ENCODE peak calls at places on chromosome 4, in four cellular contexts. One of them, this sample, is unnamed.

GRCh38 chr4:139266583-139267257 is 13.3 kb downstream of the MGARP start:
- DNase-seq in activated T-helper 1 cell treated with anti-CD3 and anti-CD28 coated beads, Interleukin-12 subunit alpha, Interleukin-12 subunit beta, Interleukin-2, Interleukin-4 antibody, amounts not matched to agents 30 ng/mL and 10 ng/mL and 1 ng/mL, durations not matched to agents 14 hours and 24 hours and 36 hours: peak
- DNase-seq in NCI-H1092: no peak
- DNase-seq in tibial artery: peak
- DNase-seq in this sample: peak

GRCh38 chr4:180455226-180455625 is 1788.0 kb upstream of the TENM3 start:
- DNase-seq in activated T-helper 1 cell treated with anti-CD3 and anti-CD28 coated beads, Interleukin-12 subunit alpha, Interleukin-12 subunit beta, Interleukin-2, Interleukin-4 antibody, amounts not matched to agents 30 ng/mL and 10 ng/mL and 1 ng/mL, durations not matched to agents 14 hours and 24 hours and 36 hours: no peak
- DNase-seq in NCI-H1092: no peak
- DNase-seq in tibial artery: no peak
- DNase-seq in this sample: no peak

GRCh38 chr4:2059034-2059725 is at the start of gene NAT8L:
- DNase-seq in activated T-helper 1 cell treated with anti-CD3 and anti-CD28 coated beads, Interleukin-12 subunit alpha, Interleukin-12 subunit beta, Interleukin-2, Interleukin-4 antibody, amounts not matched to agents 30 ng/mL and 10 ng/mL and 1 ng/mL, durations not matched to agents 14 hours and 24 hours and 36 hours: no peak
- DNase-seq in NCI-H1092: peak
- DNase-seq in tibial artery: no peak
- DNase-seq in this sample: no peak

GRCh38 chr4:6916587-6917444 is 7.2 kb downstream of the TBC1D14 start:
- DNase-seq in activated T-helper 1 cell treated with anti-CD3 and anti-CD28 coated beads, Interleukin-12 subunit alpha, Interleukin-12 subunit beta, Interleukin-2, Interleukin-4 antibody, amounts not matched to agents 30 ng/mL and 10 ng/mL and 1 ng/mL, durations not matched to agents 14 hours and 24 hours and 36 hours: peak
- DNase-seq in NCI-H1092: no peak
- DNase-seq in tibial artery: no peak
- DNase-seq in this sample: no peak

GRCh38 chr4:82758701-82759685 is 39.6 kb downstream of the SCD5 start:
- DNase-seq in activated T-helper 1 cell treated with anti-CD3 and anti-CD28 coated beads, Interleukin-12 subunit alpha, Interleukin-12 subunit beta, Interleukin-2, Interleukin-4 antibody, amounts not matched to agents 30 ng/mL and 10 ng/mL and 1 ng/mL, durations not matched to agents 14 hours and 24 hours and 36 hours: no peak
- DNase-seq in NCI-H1092: no peak
- DNase-seq in tibial artery: no peak
- DNase-seq in this sample: no peak

GRCh38 chr4:170005472-170005871 is 20.7 kb downstream of the MFAP3L start:
- DNase-seq in activated T-helper 1 cell treated with anti-CD3 and anti-CD28 coated beads, Interleukin-12 subunit alpha, Interleukin-12 subunit beta, Interleukin-2, Interleukin-4 antibody, amounts not matched to agents 30 ng/mL and 10 ng/mL and 1 ng/mL, durations not matched to agents 14 hours and 24 hours and 36 hours: no peak
- DNase-seq in NCI-H1092: peak
- DNase-seq in tibial artery: no peak
- DNase-seq in this sample: no peak

GRCh38 chr4:41258783-41259182 is 2.1 kb downstream of the UCHL1 start:
- DNase-seq in activated T-helper 1 cell treated with anti-CD3 and anti-CD28 coated beads, Interleukin-12 subunit alpha, Interleukin-12 subunit beta, Interleukin-2, Interleukin-4 antibody, amounts not matched to agents 30 ng/mL and 10 ng/mL and 1 ng/mL, durations not matched to agents 14 hours and 24 hours and 36 hours: no peak
- DNase-seq in NCI-H1092: peak
- DNase-seq in tibial artery: no peak
- DNase-seq in this sample: peak

GRCh38 chr4:93178279-93178678 is 650.3 kb upstream of the ATOH1 start:
- DNase-seq in activated T-helper 1 cell treated with anti-CD3 and anti-CD28 coated beads, Interleukin-12 subunit alpha, Interleukin-12 subunit beta, Interleukin-2, Interleukin-4 antibody, amounts not matched to agents 30 ng/mL and 10 ng/mL and 1 ng/mL, durations not matched to agents 14 hours and 24 hours and 36 hours: no peak
- DNase-seq in NCI-H1092: no peak
- DNase-seq in tibial artery: no peak
- DNase-seq in this sample: no peak

GRCh38 chr4:82748176-82748575 is 50.4 kb downstream of the SCD5 start:
- DNase-seq in activated T-helper 1 cell treated with anti-CD3 and anti-CD28 coated beads, Interleukin-12 subunit alpha, Interleukin-12 subunit beta, Interleukin-2, Interleukin-4 antibody, amounts not matched to agents 30 ng/mL and 10 ng/mL and 1 ng/mL, durations not matched to agents 14 hours and 24 hours and 36 hours: no peak
- DNase-seq in NCI-H1092: no peak
- DNase-seq in tibial artery: no peak
- DNase-seq in this sample: no peak

GRCh38 chr4:176745902-176746301 is 46.8 kb downstream of the VEGFC start:
- DNase-seq in activated T-helper 1 cell treated with anti-CD3 and anti-CD28 coated beads, Interleukin-12 subunit alpha, Interleukin-12 subunit beta, Interleukin-2, Interleukin-4 antibody, amounts not matched to agents 30 ng/mL and 10 ng/mL and 1 ng/mL, durations not matched to agents 14 hours and 24 hours and 36 hours: no peak
- DNase-seq in NCI-H1092: no peak
- DNase-seq in tibial artery: no peak
- DNase-seq in this sample: no peak

GRCh38 chr4:5554376-5554775 is 154.0 kb downstream of the EVC2 start:
- DNase-seq in activated T-helper 1 cell treated with anti-CD3 and anti-CD28 coated beads, Interleukin-12 subunit alpha, Interleukin-12 subunit beta, Interleukin-2, Interleukin-4 antibody, amounts not matched to agents 30 ng/mL and 10 ng/mL and 1 ng/mL, durations not matched to agents 14 hours and 24 hours and 36 hours: no peak
- DNase-seq in NCI-H1092: no peak
- DNase-seq in tibial artery: no peak
- DNase-seq in this sample: no peak

GRCh38 chr4:137393043-137393442 is 139.3 kb downstream of the PCDH18 start:
- DNase-seq in activated T-helper 1 cell treated with anti-CD3 and anti-CD28 coated beads, Interleukin-12 subunit alpha, Interleukin-12 subunit beta, Interleukin-2, Interleukin-4 antibody, amounts not matched to agents 30 ng/mL and 10 ng/mL and 1 ng/mL, durations not matched to agents 14 hours and 24 hours and 36 hours: no peak
- DNase-seq in NCI-H1092: peak
- DNase-seq in tibial artery: no peak
- DNase-seq in this sample: no peak

GRCh38 chr4:15352508-15352907 is 75.3 kb upstream of the C1QTNF7 start:
- DNase-seq in activated T-helper 1 cell treated with anti-CD3 and anti-CD28 coated beads, Interleukin-12 subunit alpha, Interleukin-12 subunit beta, Interleukin-2, Interleukin-4 antibody, amounts not matched to agents 30 ng/mL and 10 ng/mL and 1 ng/mL, durations not matched to agents 14 hours and 24 hours and 36 hours: no peak
- DNase-seq in NCI-H1092: no peak
- DNase-seq in tibial artery: peak
- DNase-seq in this sample: no peak

GRCh38 chr4:6719611-6720179 is 3.7 kb downstream of the BLOC1S4 start:
- DNase-seq in activated T-helper 1 cell treated with anti-CD3 and anti-CD28 coated beads, Interleukin-12 subunit alpha, Interleukin-12 subunit beta, Interleukin-2, Interleukin-4 antibody, amounts not matched to agents 30 ng/mL and 10 ng/mL and 1 ng/mL, durations not matched to agents 14 hours and 24 hours and 36 hours: no peak
- DNase-seq in NCI-H1092: no peak
- DNase-seq in tibial artery: no peak
- DNase-seq in this sample: no peak

GRCh38 chr4:1490011-1490905 is 84.0 kb upstream of the NKX1-1 start:
- DNase-seq in activated T-helper 1 cell treated with anti-CD3 and anti-CD28 coated beads, Interleukin-12 subunit alpha, Interleukin-12 subunit beta, Interleukin-2, Interleukin-4 antibody, amounts not matched to agents 30 ng/mL and 10 ng/mL and 1 ng/mL, durations not matched to agents 14 hours and 24 hours and 36 hours: no peak
- DNase-seq in NCI-H1092: no peak
- DNase-seq in tibial artery: no peak
- DNase-seq in this sample: no peak

GRCh38 chr4:85966308-85966882 is 393.5 kb downstream of the MAPK10 start:
- DNase-seq in activated T-helper 1 cell treated with anti-CD3 and anti-CD28 coated beads, Interleukin-12 subunit alpha, Interleukin-12 subunit beta, Interleukin-2, Interleukin-4 antibody, amounts not matched to agents 30 ng/mL and 10 ng/mL and 1 ng/mL, durations not matched to agents 14 hours and 24 hours and 36 hours: no peak
- DNase-seq in NCI-H1092: no peak
- DNase-seq in tibial artery: no peak
- DNase-seq in this sample: no peak

GRCh38 chr4:174172274-174172673 is 111.2 kb downstream of the FBXO8 start:
- DNase-seq in activated T-helper 1 cell treated with anti-CD3 and anti-CD28 coated beads, Interleukin-12 subunit alpha, Interleukin-12 subunit beta, Interleukin-2, Interleukin-4 antibody, amounts not matched to agents 30 ng/mL and 10 ng/mL and 1 ng/mL, durations not matched to agents 14 hours and 24 hours and 36 hours: no peak
- DNase-seq in NCI-H1092: no peak
- DNase-seq in tibial artery: no peak
- DNase-seq in this sample: no peak

GRCh38 chr4:138909605-138910004 is 106.0 kb upstream of the NOCT start:
- DNase-seq in activated T-helper 1 cell treated with anti-CD3 and anti-CD28 coated beads, Interleukin-12 subunit alpha, Interleukin-12 subunit beta, Interleukin-2, Interleukin-4 antibody, amounts not matched to agents 30 ng/mL and 10 ng/mL and 1 ng/mL, durations not matched to agents 14 hours and 24 hours and 36 hours: no peak
- DNase-seq in NCI-H1092: no peak
- DNase-seq in tibial artery: no peak
- DNase-seq in this sample: no peak

GRCh38 chr4:1177274-1178141 is 5.1 kb upstream of the SPON2 start:
- DNase-seq in activated T-helper 1 cell treated with anti-CD3 and anti-CD28 coated beads, Interleukin-12 subunit alpha, Interleukin-12 subunit beta, Interleukin-2, Interleukin-4 antibody, amounts not matched to agents 30 ng/mL and 10 ng/mL and 1 ng/mL, durations not matched to agents 14 hours and 24 hours and 36 hours: no peak
- DNase-seq in NCI-H1092: no peak
- DNase-seq in tibial artery: no peak
- DNase-seq in this sample: no peak

GRCh38 chr4:164301430-164301829 is 452.5 kb upstream of the SMIM31 start:
- DNase-seq in activated T-helper 1 cell treated with anti-CD3 and anti-CD28 coated beads, Interleukin-12 subunit alpha, Interleukin-12 subunit beta, Interleukin-2, Interleukin-4 antibody, amounts not matched to agents 30 ng/mL and 10 ng/mL and 1 ng/mL, durations not matched to agents 14 hours and 24 hours and 36 hours: no peak
- DNase-seq in NCI-H1092: no peak
- DNase-seq in tibial artery: no peak
- DNase-seq in this sample: no peak

GRCh38 chr4:168777277-168777965 is 232.6 kb downstream of the CBR4 start:
- DNase-seq in activated T-helper 1 cell treated with anti-CD3 and anti-CD28 coated beads, Interleukin-12 subunit alpha, Interleukin-12 subunit beta, Interleukin-2, Interleukin-4 antibody, amounts not matched to agents 30 ng/mL and 10 ng/mL and 1 ng/mL, durations not matched to agents 14 hours and 24 hours and 36 hours: no peak
- DNase-seq in NCI-H1092: no peak
- DNase-seq in tibial artery: no peak
- DNase-seq in this sample: no peak

GRCh38 chr4:129978315-129978714 is 882.4 kb downstream of the C4orf33 start:
- DNase-seq in activated T-helper 1 cell treated with anti-CD3 and anti-CD28 coated beads, Interleukin-12 subunit alpha, Interleukin-12 subunit beta, Interleukin-2, Interleukin-4 antibody, amounts not matched to agents 30 ng/mL and 10 ng/mL and 1 ng/mL, durations not matched to agents 14 hours and 24 hours and 36 hours: no peak
- DNase-seq in NCI-H1092: no peak
- DNase-seq in tibial artery: no peak
- DNase-seq in this sample: no peak